ENCODE peak calls at places on chromosomes 11 and 22, in nine cellular contexts. N is HepG2, L is prostate gland, A is upper lobe of left lung, D is stomach, Q is HL-60, O is transverse colon, V is K562, M is GM12878. P is an unnamed sample.

GRCh38 chr11:94574193-94574961 is 7.2 kb downstream of the PIWIL4 start:
- DNase-seq in N (no peak), L (no peak), A (no peak), D (no peak), Q (peak), O (no peak), V (no peak), M (no peak), P (no peak)

GRCh38 chr11:4565371-4565770 is 16.2 kb upstream of the OR52I2 start:
- DNase-seq in N (no peak), L (no peak), A (no peak), D (no peak), Q (no peak), O (no peak), V (no peak), M (no peak), P (no peak)

GRCh38 chr11:61855939-61856730 is 28.0 kb downstream of the FADS2 start:
- DNase-seq in N (no peak), L (no peak), A (no peak), D (no peak), Q (no peak), O (no peak), V (no peak), M (no peak), P (no peak)

GRCh38 chr22:22935546-22936157 is 48.0 kb downstream of the IGLL5 start:
- DNase-seq in N (no peak), L (no peak), A (no peak), D (peak), Q (peak), O (peak), V (peak), M (peak), P (no peak)

GRCh38 chr22:44292007-44292370 is 20.8 kb downstream of the SHISAL1 start:
- DNase-seq in N (no peak), L (no peak), A (no peak), D (no peak), Q (no peak), O (no peak), V (no peak), M (no peak), P (no peak)

GRCh38 chr22:47195676-47196492 is 433.4 kb downstream of the TBC1D22A start:
- DNase-seq in N (no peak), L (no peak), A (no peak), D (peak), Q (no peak), O (no peak), V (no peak), M (no peak), P (no peak)

GRCh38 chr22:45268167-45268957 is 16.4 kb upstream of the UPK3A start:
- DNase-seq in N (no peak), L (no peak), A (peak), D (peak), Q (no peak), O (peak), V (no peak), M (no peak), P (no peak)

GRCh38 chr11:64089915-64090810 is 54.4 kb downstream of the FLRT1 start:
- DNase-seq in N (no peak), L (no peak), A (no peak), D (no peak), Q (no peak), O (no peak), V (no peak), M (no peak), P (no peak)

GRCh38 chr11:129402196-129402595 is 26.5 kb downstream of the BARX2 start:
- DNase-seq in N (no peak), L (no peak), A (no peak), D (no peak), Q (no peak), O (no peak), V (no peak), M (no peak), P (no peak)

GRCh38 chr22:21754523-21755128 is 19.0 kb upstream of the YPEL1 start:
- DNase-seq in N (no peak), L (no peak), A (no peak), D (peak), Q (peak), O (no peak), V (peak), M (no peak), P (no peak)

GRCh38 chr11:65796726-65797601 is 10.1 kb downstream of the OVOL1 start:
- DNase-seq in N (no peak), L (no peak), A (peak), D (no peak), Q (no peak), O (no peak), V (no peak), M (no peak), P (no peak)

GRCh38 chr11:56916162-56916561 is 72.6 kb upstream of the OR5AK2 start:
- DNase-seq in N (no peak), L (no peak), A (no peak), D (no peak), Q (no peak), O (no peak), V (no peak), M (no peak), P (no peak)

GRCh38 chr11:68750197-68750987 is 928 bp downstream of the TESMIN start:
- DNase-seq in N (no peak), L (no peak), A (peak), D (no peak), Q (no peak), O (peak), V (peak), M (no peak), P (no peak)

GRCh38 chr11:102451693-102452460 is 688 bp downstream of the TMEM123 start:
- DNase-seq in N (peak), L (peak), A (peak), D (peak), Q (no peak), O (peak), V (peak), M (no peak), P (peak)

GRCh38 chr22:50733521-50734342 is 4.3 kb upstream of the ACR start:
- DNase-seq in N (no peak), L (no peak), A (no peak), D (no peak), Q (no peak), O (peak), V (no peak), M (no peak), P (peak)

GRCh38 chr11:128365044-128365443 is 222.3 kb downstream of the ETS1 start:
- DNase-seq in N (peak), L (no peak), A (no peak), D (no peak), Q (no peak), O (no peak), V (no peak), M (no peak), P (no peak)

GRCh38 chr11:12914401-12914912 is 94.7 kb upstream of the RASSF10 start:
- DNase-seq in N (no peak), L (peak), A (peak), D (no peak), Q (no peak), O (peak), V (peak), M (no peak), P (no peak)

GRCh38 chr22:30204742-30205111 is 41.8 kb downstream of the LIF start:
- DNase-seq in N (no peak), L (peak), A (no peak), D (peak), Q (no peak), O (peak), V (no peak), M (no peak), P (no peak)

GRCh38 chr11:102111011-102111786 is 952 bp downstream of the YAP1 start:
- DNase-seq in N (peak), L (peak), A (peak), D (peak), Q (no peak), O (peak), V (no peak), M (no peak), P (peak)

GRCh38 chr11:132450631-132451030 is 1080.2 kb downstream of the NTM start:
- DNase-seq in N (no peak), L (no peak), A (no peak), D (no peak), Q (peak), O (no peak), V (no peak), M (no peak), P (no peak)

GRCh38 chr11:132452616-132453015 is 1079.7 kb downstream of the OPCML start:
- DNase-seq in N (no peak), L (no peak), A (no peak), D (no peak), Q (no peak), O (no peak), V (no peak), M (no peak), P (no peak)

GRCh38 chr11:132451942-132452601 is 1080.2 kb downstream of the OPCML start:
- DNase-seq in N (no peak), L (no peak), A (no peak), D (no peak), Q (no peak), O (no peak), V (no peak), M (no peak), P (no peak)

GRCh38 chr11:132456735-132457328 is 1075.5 kb downstream of the OPCML start:
- DNase-seq in N (no peak), L (no peak), A (no peak), D (no peak), Q (no peak), O (no peak), V (no peak), M (no peak), P (no peak)

DNA sequence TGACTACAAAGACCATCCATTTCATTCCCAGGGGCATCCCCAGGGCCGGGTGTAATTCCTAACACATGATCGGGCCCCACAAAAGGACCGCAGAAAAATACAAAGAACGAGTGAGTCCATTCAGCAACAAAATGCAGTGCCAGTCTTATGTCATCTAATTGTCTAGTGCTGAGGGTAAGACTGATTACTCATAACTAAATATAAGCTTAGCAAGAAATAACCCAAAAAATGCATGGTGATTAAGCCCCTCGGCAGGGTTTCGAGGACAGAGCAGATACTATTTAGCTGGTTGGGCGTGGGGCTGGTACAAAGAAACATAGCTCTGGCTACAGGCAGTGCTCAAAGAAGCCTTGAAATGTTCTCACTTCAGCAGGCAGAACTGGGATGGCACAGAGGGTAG is 1078.9 kb downstream of the OPCML start:
- DNase-seq in N (no peak), L (no peak), A (no peak), D (no peak), Q (no peak), O (no peak), V (no peak), M (no peak), P (no peak)
- TF ChIP-seq POLR2AphosphoS5 in N (no peak), L (no peak), A (no peak), D (no peak), Q (no peak), O (no peak), V (no peak), M (no peak), P (no peak)

DNA sequence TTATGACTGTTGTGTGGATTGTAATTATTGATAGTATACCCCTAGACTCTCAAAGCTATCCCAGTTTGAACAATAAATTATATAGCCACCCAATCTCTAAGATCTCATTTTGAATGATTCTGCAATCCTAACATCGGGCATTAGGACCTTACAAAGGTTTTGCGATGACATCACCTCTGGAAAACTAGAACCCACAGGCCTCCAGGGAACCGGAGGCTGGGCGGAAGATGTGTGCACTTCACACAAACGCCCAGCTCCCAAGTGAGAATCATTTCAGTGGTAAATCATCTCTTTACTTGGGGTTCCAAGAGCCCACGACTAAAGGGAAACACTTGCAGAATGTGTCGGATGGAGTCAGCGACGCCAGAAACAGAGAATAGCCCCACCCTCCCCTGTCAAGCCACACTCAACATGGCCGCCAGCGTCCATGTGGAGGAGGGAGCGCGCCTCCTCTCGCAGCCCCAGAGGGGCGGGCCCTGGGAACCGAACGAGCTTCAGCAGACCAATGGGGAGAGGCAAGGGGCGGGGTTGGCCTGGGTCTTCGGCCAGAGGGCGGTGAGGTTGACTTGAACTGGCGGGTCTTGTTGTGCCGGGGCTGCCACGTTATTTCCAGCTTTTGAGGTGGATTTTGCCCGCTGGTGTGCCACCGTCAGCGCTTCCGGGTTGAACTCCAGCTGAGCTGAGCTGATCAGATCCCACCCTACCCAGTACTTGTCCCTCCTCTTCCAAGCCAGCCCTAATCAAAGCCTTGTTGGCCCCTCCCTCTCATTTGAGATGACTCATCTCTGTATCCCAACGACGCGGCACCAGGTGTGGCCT is 8.4 kb upstream of the MRPL48 start:
- DNase-seq in N (peak), L (peak), A (peak), D (peak), Q (peak), O (peak), V (peak), M (peak), P (peak)
- TF ChIP-seq CTCF in N (peak), L (peak), A (no peak), D (no peak), Q (no peak), O (no peak), V (no peak), M (no peak), P (no peak)

GRCh38 chr11:31818874-31819331 is 7.8 kb upstream of the PAX6 start:
- DNase-seq in N (no peak), L (no peak), A (peak), D (no peak), Q (no peak), O (no peak), V (no peak), M (no peak), P (peak)

GRCh38 chr11:31817621-31818493 is 6.7 kb upstream of the PAX6 start:
- DNase-seq in N (no peak), L (no peak), A (peak), D (no peak), Q (no peak), O (no peak), V (no peak), M (no peak), P (no peak)

GRCh38 chr11:31816467-31817053 is 5.4 kb upstream of the PAX6 start:
- DNase-seq in N (no peak), L (no peak), A (peak), D (no peak), Q (no peak), O (peak), V (no peak), M (no peak), P (no peak)

GRCh38 chr11:31815743-31816466 is 4.8 kb upstream of the PAX6 start:
- DNase-seq in N (no peak), L (no peak), A (peak), D (no peak), Q (no peak), O (no peak), V (no peak), M (no peak), P (no peak)

GRCh38 chr11:31817054-31817620 is 6.0 kb upstream of the PAX6 start:
- DNase-seq in N (no peak), L (no peak), A (peak), D (no peak), Q (no peak), O (no peak), V (no peak), M (no peak), P (no peak)
- H3K4me3 ChIP-seq in N (no peak), L (no peak), A (no peak), D (peak), Q (no peak), O (no peak), V (peak), M (peak), P (peak)

GRCh38 chr22:49636214-49636613 is 191.5 kb downstream of the BRD1 start:
- DNase-seq in N (no peak), L (no peak), A (peak), D (no peak), Q (no peak), O (no peak), V (no peak), M (no peak), P (no peak)
- TF ChIP-seq POLR2AphosphoS5 in N (no peak), L (no peak), A (no peak), D (no peak), Q (no peak), O (no peak), V (no peak), M (no peak), P (no peak)

GRCh38 chr22:38025514-38025913 is 31.7 kb upstream of the PICK1 start:
- DNase-seq in N (no peak), L (no peak), A (no peak), D (no peak), Q (no peak), O (no peak), V (no peak), M (no peak), P (no peak)
- TF ChIP-seq CTCF in N (no peak), L (no peak), A (no peak), D (no peak), Q (no peak), O (no peak), V (no peak), M (no peak), P (no peak)

DNA sequence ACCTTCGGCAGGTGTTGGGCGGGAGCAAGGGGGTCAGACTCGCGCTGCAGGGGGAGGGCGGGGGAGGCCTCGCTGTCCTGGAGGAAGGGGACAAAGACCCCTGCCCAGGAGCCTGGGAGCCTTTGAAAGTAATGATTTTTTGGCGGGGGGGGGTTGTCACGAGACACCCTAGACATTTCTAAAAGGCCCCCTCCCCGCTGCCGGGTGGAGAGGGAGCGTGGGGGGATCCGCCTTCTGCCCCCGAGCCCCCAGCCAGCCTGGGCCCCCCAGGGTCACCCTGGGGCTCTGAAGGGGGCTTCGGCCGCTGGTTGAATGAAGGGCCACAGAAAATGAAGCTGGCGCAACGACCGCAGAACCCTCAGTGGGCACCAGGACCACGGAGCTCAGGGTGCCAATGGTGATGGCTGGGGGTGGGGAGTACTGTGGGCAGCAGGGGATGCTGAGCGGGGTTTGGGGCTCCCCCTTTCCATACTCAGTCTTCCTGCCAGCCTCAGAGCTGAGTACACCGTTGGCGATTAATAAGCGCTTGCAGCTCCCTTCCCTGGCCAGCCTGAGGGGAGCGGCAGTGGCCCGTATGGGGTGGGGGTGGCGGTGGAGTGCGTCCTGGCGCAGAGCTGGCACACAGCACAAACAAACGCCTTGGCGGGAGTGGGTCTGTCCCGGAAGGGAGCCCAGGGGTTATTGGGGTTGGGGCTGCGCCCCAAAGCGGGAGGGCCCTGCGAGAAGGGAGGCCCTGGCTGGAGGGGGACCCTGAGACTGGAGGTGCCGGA is 1.2 kb upstream of the DUSP8 start:
- DNase-seq in N (no peak), L (no peak), A (peak), D (peak), Q (no peak), O (peak), V (no peak), M (no peak), P (no peak)
- H3K4me3 ChIP-seq in N (peak), L (peak), A (peak), D (peak), Q (no peak), O (peak), V (peak), M (no peak), P (peak)

GRCh38 chr22:26786398-26786797 is 129.0 kb downstream of the MIAT start:
- DNase-seq in N (no peak), L (no peak), A (no peak), D (no peak), Q (no peak), O (no peak), V (no peak), M (no peak), P (no peak)

GRCh38 chr22:26781591-26781990 is 124.2 kb downstream of the MIAT start:
- DNase-seq in N (no peak), L (no peak), A (peak), D (no peak), Q (no peak), O (no peak), V (no peak), M (no peak), P (no peak)

GRCh38 chr22:26783886-26784285 is 126.5 kb downstream of the MIAT start:
- DNase-seq in N (no peak), L (no peak), A (no peak), D (no peak), Q (no peak), O (no peak), V (no peak), M (no peak), P (no peak)

GRCh38 chr22:26784772-26785171 is 127.4 kb downstream of the MIAT start:
- DNase-seq in N (no peak), L (no peak), A (no peak), D (no peak), Q (no peak), O (no peak), V (no peak), M (no peak), P (no peak)

GRCh38 chr22:26785942-26786341 is 128.6 kb downstream of the MIAT start:
- DNase-seq in N (no peak), L (no peak), A (no peak), D (no peak), Q (no peak), O (no peak), V (no peak), M (peak), P (no peak)
- TF ChIP-seq POLR2AphosphoS5 in N (no peak), L (no peak), A (no peak), D (no peak), Q (no peak), O (no peak), V (no peak), M (no peak), P (no peak)